ENCODE peak calls at places on chromosomes 5 and 9, in nine cellular contexts. U is left ventricle myocardium superior; L is stimulated activated CD4-positive, alpha-beta T cell treated with anti-CD3 and anti-CD28 coated beads, Interleukin-15, amount 100 ng/mL, for 1 hour; I is NCI-H748 treated with DMSO at 0.1 percent for 48 hours; X is HL-60; S is activated naive CD4-positive, alpha-beta T cell treated with anti-CD3 and anti-CD28 coated beads, Interleukin-2, amount 50 U/mL, for 16 hours; Y is T-helper 2 cell; G is astrocyte; N is ovary. D is an unnamed sample.

GRCh38 chr5:96517294-96517693 is 84.2 kb upstream of the PCSK1 start:
- DNase-seq in I (peak; percentile 79), S (no peak), G (peak; percentile 48), X (no peak), Y (no peak), N (no peak), U (no peak), L (no peak), D (no peak)

GRCh38 chr9:137423810-137424291 is 658 bp downstream of the NOXA1 start:
- DNase-seq in I (no peak), N (peak; percentile 71), L (no peak), U (peak; percentile 46), Y (no peak), G (no peak), X (peak; percentile 49), S (no peak), D (peak; percentile 68)

GRCh38 chr5:147751-148150 is 43.5 kb upstream of the LRRC14B start:
- DNase-seq in X (no peak), S (no peak), U (no peak), N (no peak), Y (no peak), I (no peak), G (no peak), L (no peak), D (no peak)

GRCh38 chr9:89387970-89388867 is 69.9 kb downstream of the SECISBP2 start:
- DNase-seq in I (no peak), Y (no peak), S (no peak), U (peak; percentile 61), N (peak; percentile 36), X (peak; percentile 98), G (no peak), L (no peak), D (peak; percentile 69)

GRCh38 chr5:151251001-151251551 is 1.9 kb upstream of the GM2A start:
- DNase-seq in Y (peak; percentile 7), G (no peak), U (no peak), I (no peak), L (no peak), S (no peak), X (no peak), N (no peak), D (no peak)

GRCh38 chr9:130768265-130768664 is 66.8 kb upstream of the ABL1 start:
- DNase-seq in Y (no peak), L (no peak), U (no peak), X (no peak), I (no peak), G (no peak), S (no peak), N (no peak), D (peak; percentile 45)

GRCh38 chr9:14530301-14530700 is 162.9 kb downstream of the ZDHHC21 start:
- DNase-seq in I (no peak), X (no peak), S (no peak), N (no peak), U (no peak), Y (no peak), L (no peak), G (no peak), D (no peak)

GRCh38 chr5:138696501-138696900 is 56.7 kb upstream of the CTNNA1 start:
- DNase-seq in I (no peak), Y (no peak), N (no peak), U (no peak), G (peak; percentile 58), S (no peak), X (no peak), L (no peak), D (no peak)

GRCh38 chr9:74391816-74392215 is 105.3 kb upstream of the RORB start:
- DNase-seq in S (no peak), Y (no peak), L (no peak), X (no peak), G (no peak), I (no peak), U (no peak), N (no peak), D (no peak)

GRCh38 chr9:107243757-107244156 is 39.3 kb upstream of the RAD23B start:
- DNase-seq in S (peak; percentile 52), N (no peak), Y (peak; percentile 5), U (no peak), L (no peak), I (peak; percentile 67), G (peak; percentile 94), X (no peak), D (no peak)

GRCh38 chr9:131609116-131609830 is 64.0 kb downstream of the PRRT1B start:
- DNase-seq in G (peak; percentile 78), N (peak; percentile 50), S (no peak), Y (no peak), L (no peak), I (no peak), X (no peak), U (peak; percentile 67), D (peak; percentile 54)